ENCODE peak calls at places on chromosomes 11 and 22, in nine cellular contexts. E is H1, O is endothelial cell, T is colonic mucosa, H is kidney, F is GM10248, I is AG10803, Z is fibroblast of lung, K is GM23338. Y is an unnamed sample.
A peak's percentile ranks its signal among the peaks of the same experiment; 100 is the strongest.

GRCh38 chr22:44437493-44438015 is 60.5 kb downstream of the RTL6 start:
- DNase-seq in H (no peak), O (no peak), F (no peak), Z (no peak), K (no peak), T (no peak), I (peak; percentile 18), E (no peak), Y (no peak)

GRCh38 chr11:86214710-86215109 is 29.8 kb upstream of the EED start:
- DNase-seq in H (no peak), I (no peak), Z (no peak), K (no peak), E (no peak), F (peak; percentile 55), O (no peak), T (no peak), Y (no peak)

GRCh38 chr11:73315288-73316020 is 7.4 kb downstream of the ARHGEF17 start:
- DNase-seq in T (no peak), K (no peak), I (no peak), F (no peak), Z (no peak), O (no peak), E (no peak), H (no peak), Y (no peak)

GRCh38 chr11:64165482-64165841 is 451 bp downstream of the MACROD1 start:
- DNase-seq in K (no peak), T (peak; percentile 45), Z (no peak), I (no peak), O (peak; percentile 34), E (no peak), H (no peak), F (no peak), Y (peak; percentile 43)

GRCh38 chr22:18091916-18092526 is 14.2 kb downstream of the PEX26 start:
- DNase-seq in I (peak; percentile 74), T (peak; percentile 89), Z (peak; percentile 68), O (no peak), E (no peak), H (peak; percentile 82), K (no peak), F (no peak), Y (no peak)

GRCh38 chr11:130457909-130458729 is 9.7 kb downstream of the ADAMTS15 start:
- DNase-seq in O (no peak), H (no peak), F (no peak), I (peak; percentile 55), E (no peak), Z (peak; percentile 61), T (no peak), K (no peak), Y (no peak)

GRCh38 chr11:68313574-68314202 is 1.3 kb downstream of the LRP5 start:
- DNase-seq in K (peak; percentile 65), O (no peak), T (no peak), E (no peak), H (no peak), I (peak; percentile 76), Z (peak; percentile 38), F (no peak), Y (no peak)

GRCh38 chr22:30867746-30868662 is 100.6 kb downstream of the MORC2 start:
- DNase-seq in O (no peak), Z (no peak), H (no peak), E (no peak), K (no peak), I (no peak), F (no peak), T (no peak), Y (no peak)

GRCh38 chr11:46247090-46247489 is 30.4 kb upstream of the CREB3L1 start:
- DNase-seq in I (peak; percentile 83), K (no peak), T (no peak), F (no peak), H (no peak), O (no peak), E (no peak), Z (peak; percentile 55), Y (no peak)

GRCh38 chr22:33866521-33866920 is 53.8 kb downstream of the LARGE1 start:
- DNase-seq in Z (no peak), F (no peak), K (no peak), I (no peak), O (no peak), E (no peak), H (no peak), T (no peak), Y (no peak)

GRCh38 chr11:991034-991433 is 45.5 kb downstream of the MUC6 start:
- DNase-seq in O (no peak), H (no peak), K (no peak), T (no peak), F (no peak), I (no peak), E (no peak), Z (no peak), Y (no peak)

GRCh38 chr11:131739243-131739882 is 368.9 kb downstream of the NTM start:
- DNase-seq in E (no peak), F (no peak), H (no peak), O (no peak), Z (no peak), I (no peak), T (no peak), K (peak; percentile 47), Y (no peak)

GRCh38 chr11:134024420-134025085 is 44.3 kb upstream of the JAM3 start:
- DNase-seq in I (no peak), K (no peak), E (no peak), T (no peak), F (no peak), H (no peak), O (no peak), Z (no peak), Y (no peak)

GRCh38 chr11:9748361-9748970 is 84.6 kb downstream of the SWAP70 start:
- DNase-seq in I (peak; percentile 78), F (peak; percentile 77), T (peak; percentile 55), O (peak; percentile 43), Z (peak; percentile 83), K (peak; percentile 81), H (peak; percentile 85), E (no peak), Y (no peak)

GRCh38 chr22:24156146-24156914 is 25.0 kb upstream of the SUSD2 start:
- DNase-seq in H (no peak), Z (peak; percentile 23), O (peak; percentile 41), F (peak; percentile 82), E (no peak), T (peak; percentile 39), K (peak; percentile 59), I (peak; percentile 32), Y (peak; percentile 55)

GRCh38 chr11:70304208-70304603 is 33.7 kb downstream of the PPFIA1 start:
- DNase-seq in I (no peak), E (no peak), F (no peak), O (no peak), Z (no peak), T (no peak), H (no peak), K (no peak), Y (no peak)

GRCh38 chr22:27283714-27284113 is 517.8 kb downstream of the MN1 start:
- DNase-seq in I (no peak), O (no peak), F (no peak), T (no peak), Z (no peak), H (no peak), K (no peak), E (no peak), Y (no peak)

GRCh38 chr22:37089451-37089850 is 20.1 kb downstream of the TMPRSS6 start:
- DNase-seq in K (no peak), O (no peak), T (no peak), F (no peak), Z (no peak), H (no peak), E (no peak), I (no peak), Y (no peak)

GRCh38 chr22:42174062-42174461 is 43.5 kb upstream of the CYP2D6 start:
- DNase-seq in I (peak; percentile 50), H (no peak), Z (peak; percentile 75), F (no peak), K (no peak), T (no peak), O (no peak), E (no peak), Y (no peak)

GRCh38 chr11:134915881-134916280 is 503.8 kb upstream of the B3GAT1 start:
- DNase-seq in Z (no peak), E (no peak), F (no peak), T (no peak), K (no peak), O (no peak), H (no peak), I (no peak), Y (no peak)

GRCh38 chr11:72222907-72223614 is 1.5 kb upstream of the INPPL1 start:
- DNase-seq in H (peak; percentile 98), O (peak; percentile 91), I (peak; percentile 87), K (peak; percentile 99), Z (peak; percentile 91), F (peak; percentile 93), E (peak; percentile 84), T (peak; percentile 96), Y (peak; percentile 96)
- TF ChIP-seq CTCF in H (peak; percentile 5), O (peak; percentile 16), I (peak; percentile 28), K (no peak), Z (peak; percentile 33), F (no peak), E (peak; percentile 1), T (peak; percentile 28), Y (no peak)

DNA sequence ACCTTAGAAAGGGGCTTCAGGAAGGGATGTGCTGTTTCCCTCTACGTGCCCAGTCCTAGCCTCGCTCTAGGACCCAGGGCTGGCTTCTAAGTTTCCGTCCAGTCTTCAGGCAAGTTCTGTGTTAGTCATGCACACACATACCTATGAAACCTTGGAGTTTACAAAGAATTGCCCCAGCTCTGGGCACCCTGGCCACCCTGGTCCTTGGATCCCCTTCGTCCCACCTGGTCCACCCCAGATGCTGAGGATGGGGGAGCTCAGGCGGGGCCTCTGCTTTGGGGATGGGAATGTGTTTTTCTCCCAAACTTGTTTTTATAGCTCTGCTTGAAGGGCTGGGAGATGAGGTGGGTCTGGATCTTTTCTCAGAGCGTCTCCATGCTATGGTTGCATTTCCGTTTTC is 2.2 kb upstream of the TAGLN start:
- DNase-seq in E (no peak), T (no peak), F (no peak), O (no peak), H (peak; percentile 56), Z (no peak), I (no peak), K (no peak), Y (no peak)
- TF ChIP-seq CTCF in E (no peak), T (no peak), F (no peak), O (no peak), H (no peak), Z (no peak), I (no peak), K (no peak), Y (no peak)

GRCh38 chr22:31944700-31945477 is 554 bp downstream of the YWHAH start:
- DNase-seq in H (peak; percentile 89), E (no peak), O (peak; percentile 37), K (peak; percentile 63), I (no peak), Z (peak; percentile 12), T (peak; percentile 53), F (no peak), Y (peak; percentile 33)
- TF ChIP-seq CTCF in H (no peak), E (no peak), O (no peak), K (no peak), I (peak; percentile 14), Z (no peak), T (no peak), F (no peak), Y (no peak)

GRCh38 chr11:26137651-26138050 is 194.3 kb upstream of the ANO3 start:
- DNase-seq in O (no peak), H (no peak), I (no peak), E (no peak), F (no peak), Z (peak; percentile 16), K (no peak), T (no peak), Y (no peak)

GRCh38 chr11:26134481-26135355 is 197.2 kb upstream of the ANO3 start:
- DNase-seq in F (no peak), T (no peak), O (peak; percentile 8), K (peak; percentile 62), I (peak; percentile 3), E (no peak), H (no peak), Z (peak; percentile 54), Y (peak; percentile 9)

GRCh38 chr11:26134053-26134452 is 197.9 kb upstream of the ANO3 start:
- DNase-seq in Z (no peak), F (no peak), I (no peak), O (no peak), E (no peak), K (no peak), T (no peak), H (no peak), Y (no peak)
- TF ChIP-seq CTCF in Z (no peak), F (no peak), I (no peak), O (no peak), E (no peak), K (no peak), T (no peak), H (no peak), Y (no peak)

Y was measured in nephron progenitor cell.